ENCODE peak calls at places on chromosomes 1 and 21, in six cellular contexts. One of them, this sample, is unnamed.

GRCh38 chr1:198656500-198656932 is 17.7 kb downstream of the PTPRC start:
- DNase-seq in HFFc6: peak
- DNase-seq in AG09309: no peak
- DNase-seq in prostate gland: peak
- DNase-seq in activated T-cell treated with anti-CD3 and anti-CD28 coated beads, Interleukin-2, amount 50 U/mL, for 72 hours: peak
- DNase-seq in COLO829: no peak
- DNase-seq in this sample: peak

GRCh38 chr1:1779691-1780597 is 1.7 kb upstream of the NADK start:
- DNase-seq in HFFc6: no peak
- DNase-seq in activated T-cell treated with anti-CD3 and anti-CD28 coated beads, Interleukin-2, amount 50 U/mL, for 72 hours: peak
- DNase-seq in AG09309: peak
- DNase-seq in prostate gland: no peak
- DNase-seq in COLO829: no peak
- DNase-seq in this sample: peak

GRCh38 chr1:243550276-243550675 is 294.4 kb downstream of the SDCCAG8 start:
- DNase-seq in AG09309: no peak
- DNase-seq in prostate gland: no peak
- DNase-seq in HFFc6: peak
- DNase-seq in activated T-cell treated with anti-CD3 and anti-CD28 coated beads, Interleukin-2, amount 50 U/mL, for 72 hours: no peak
- DNase-seq in COLO829: no peak
- DNase-seq in this sample: peak

GRCh38 chr1:227225715-227226346 is 92.5 kb downstream of the CDC42BPA start:
- DNase-seq in HFFc6: peak
- DNase-seq in AG09309: peak
- DNase-seq in activated T-cell treated with anti-CD3 and anti-CD28 coated beads, Interleukin-2, amount 50 U/mL, for 72 hours: no peak
- DNase-seq in COLO829: no peak
- DNase-seq in prostate gland: no peak
- DNase-seq in this sample: peak

GRCh38 chr21:42140196-42140934 is 69.2 kb downstream of the UMODL1 start:
- DNase-seq in COLO829: no peak
- DNase-seq in activated T-cell treated with anti-CD3 and anti-CD28 coated beads, Interleukin-2, amount 50 U/mL, for 72 hours: no peak
- DNase-seq in HFFc6: no peak
- DNase-seq in AG09309: no peak
- DNase-seq in prostate gland: no peak
- DNase-seq in this sample: no peak

GRCh38 chr1:114033219-114033706 is 54.0 kb downstream of the OLFML3 start:
- DNase-seq in activated T-cell treated with anti-CD3 and anti-CD28 coated beads, Interleukin-2, amount 50 U/mL, for 72 hours: no peak
- DNase-seq in HFFc6: no peak
- DNase-seq in prostate gland: no peak
- DNase-seq in COLO829: peak
- DNase-seq in AG09309: no peak
- DNase-seq in this sample: no peak

GRCh38 chr1:197917813-197918646 is 858 bp downstream of the LHX9 start:
- DNase-seq in HFFc6: no peak
- DNase-seq in prostate gland: no peak
- DNase-seq in AG09309: no peak
- DNase-seq in COLO829: no peak
- DNase-seq in activated T-cell treated with anti-CD3 and anti-CD28 coated beads, Interleukin-2, amount 50 U/mL, for 72 hours: no peak
- DNase-seq in this sample: no peak

GRCh38 chr1:246567258-246568235 is 1.3 kb downstream of the CNST start:
- DNase-seq in prostate gland: no peak
- DNase-seq in AG09309: peak
- DNase-seq in COLO829: no peak
- DNase-seq in HFFc6: peak
- DNase-seq in activated T-cell treated with anti-CD3 and anti-CD28 coated beads, Interleukin-2, amount 50 U/mL, for 72 hours: no peak
- DNase-seq in this sample: peak

GRCh38 chr21:45607922-45608295 is 35.6 kb upstream of the PCBP3 start:
- DNase-seq in HFFc6: no peak
- DNase-seq in activated T-cell treated with anti-CD3 and anti-CD28 coated beads, Interleukin-2, amount 50 U/mL, for 72 hours: no peak
- DNase-seq in COLO829: no peak
- DNase-seq in AG09309: no peak
- DNase-seq in prostate gland: no peak
- DNase-seq in this sample: no peak

GRCh38 chr1:50438945-50439344 is 15.7 kb upstream of the DMRTA2 start:
- DNase-seq in HFFc6: peak
- DNase-seq in AG09309: no peak
- DNase-seq in activated T-cell treated with anti-CD3 and anti-CD28 coated beads, Interleukin-2, amount 50 U/mL, for 72 hours: no peak
- DNase-seq in prostate gland: no peak
- DNase-seq in COLO829: no peak
- DNase-seq in this sample: no peak

GRCh38 chr1:242890211-242890741 is 364.8 kb downstream of the CEP170 start:
- DNase-seq in prostate gland: no peak
- DNase-seq in COLO829: no peak
- DNase-seq in activated T-cell treated with anti-CD3 and anti-CD28 coated beads, Interleukin-2, amount 50 U/mL, for 72 hours: no peak
- DNase-seq in HFFc6: no peak
- DNase-seq in AG09309: no peak
- DNase-seq in this sample: no peak

GRCh38 chr1:47436304-47436978 is 1.4 kb upstream of the FOXD2 start:
- DNase-seq in COLO829: peak
- DNase-seq in prostate gland: peak
- DNase-seq in HFFc6: peak
- DNase-seq in AG09309: peak
- DNase-seq in activated T-cell treated with anti-CD3 and anti-CD28 coated beads, Interleukin-2, amount 50 U/mL, for 72 hours: peak
- DNase-seq in this sample: peak

GRCh38 chr1:31593770-31594632 is 17.7 kb downstream of the TINAGL1 start:
- DNase-seq in activated T-cell treated with anti-CD3 and anti-CD28 coated beads, Interleukin-2, amount 50 U/mL, for 72 hours: peak
- DNase-seq in AG09309: no peak
- DNase-seq in COLO829: peak
- DNase-seq in prostate gland: peak
- DNase-seq in HFFc6: peak
- DNase-seq in this sample: peak

GRCh38 chr1:19963636-19964035 is 15.8 kb downstream of the PLA2G2A start:
- DNase-seq in prostate gland: no peak
- DNase-seq in COLO829: no peak
- DNase-seq in activated T-cell treated with anti-CD3 and anti-CD28 coated beads, Interleukin-2, amount 50 U/mL, for 72 hours: no peak
- DNase-seq in AG09309: no peak
- DNase-seq in HFFc6: no peak
- DNase-seq in this sample: no peak

GRCh38 chr21:46250146-46250725 is 21.7 kb upstream of the LSS start:
- DNase-seq in AG09309: no peak
- DNase-seq in prostate gland: no peak
- DNase-seq in COLO829: no peak
- DNase-seq in HFFc6: no peak
- DNase-seq in activated T-cell treated with anti-CD3 and anti-CD28 coated beads, Interleukin-2, amount 50 U/mL, for 72 hours: no peak
- DNase-seq in this sample: peak

GRCh38 chr21:33828083-33828482 is 87.5 kb downstream of the ATP5PO start:
- DNase-seq in prostate gland: no peak
- DNase-seq in HFFc6: no peak
- DNase-seq in AG09309: no peak
- DNase-seq in COLO829: no peak
- DNase-seq in activated T-cell treated with anti-CD3 and anti-CD28 coated beads, Interleukin-2, amount 50 U/mL, for 72 hours: no peak
- DNase-seq in this sample: no peak

GRCh38 chr21:42666023-42666747 is 12.8 kb downstream of the PDE9A start:
- DNase-seq in prostate gland: no peak
- DNase-seq in AG09309: no peak
- DNase-seq in HFFc6: no peak
- DNase-seq in activated T-cell treated with anti-CD3 and anti-CD28 coated beads, Interleukin-2, amount 50 U/mL, for 72 hours: peak
- DNase-seq in COLO829: peak
- DNase-seq in this sample: no peak

GRCh38 chr1:234250747-234251146 is 122.5 kb upstream of the COA6 start:
- DNase-seq in COLO829: no peak
- DNase-seq in AG09309: no peak
- DNase-seq in prostate gland: no peak
- DNase-seq in HFFc6: no peak
- DNase-seq in activated T-cell treated with anti-CD3 and anti-CD28 coated beads, Interleukin-2, amount 50 U/mL, for 72 hours: no peak
- DNase-seq in this sample: no peak